ENCODE peak calls at places on chromosomes 5 and 9, in nine cellular contexts. Z is epithelial cell of esophagus; S is T-helper 17 cell; L is dermis microvascular lymphatic vessel endothelial cell; N is A549; M is CD4-positive, CD25-positive, alpha-beta regulatory T cell; J is stimulated activated CD4-positive, alpha-beta T cell treated with anti-CD3 and anti-CD28 coated beads, Interleukin-15, amount 100 ng/mL, for 24 hours; V is ureter; F is ELR. Y is an unnamed sample.

GRCh38 chr9:34892886-34893285 is 65.2 kb upstream of the PHF24 start:
- DNase-seq in S (no peak), N (no peak), L (peak; percentile 73), Z (no peak), J (no peak), V (no peak), F (no peak), M (no peak), Y (no peak)

GRCh38 chr9:131633491-131634031 is 88.2 kb downstream of the PRRT1B start:
- DNase-seq in L (no peak), V (no peak), S (no peak), F (no peak), J (no peak), M (no peak), N (no peak), Z (peak; percentile 99), Y (peak; percentile 54)

GRCh38 chr5:14263700-14264099 is 120.6 kb downstream of the TRIO start:
- DNase-seq in N (no peak), L (no peak), M (no peak), Z (peak; percentile 87), S (no peak), V (no peak), J (no peak), F (no peak), Y (no peak)

GRCh38 chr5:155786108-155786507 is 540.9 kb upstream of the SGCD start:
- DNase-seq in L (no peak), S (no peak), F (no peak), J (no peak), Z (no peak), M (no peak), N (no peak), V (no peak), Y (no peak)

GRCh38 chr5:178192787-178193186 is 5.6 kb upstream of the GMCL2 start:
- DNase-seq in F (no peak), J (no peak), L (no peak), V (no peak), S (no peak), N (no peak), M (no peak), Z (no peak), Y (no peak)

GRCh38 chr5:172869734-172870133 is 35.7 kb downstream of the ERGIC1 start:
- DNase-seq in M (no peak), L (no peak), S (no peak), J (no peak), N (no peak), Z (no peak), F (no peak), V (no peak), Y (peak; percentile 53)

GRCh38 chr5:98769006-98769255 is 4.5 kb upstream of the RGMB start:
- DNase-seq in L (no peak), S (peak; percentile 45), Z (no peak), N (no peak), V (no peak), F (no peak), M (no peak), J (peak; percentile 60), Y (no peak)

GRCh38 chr5:138180183-138180782 is 1.4 kb downstream of the KIF20A start:
- DNase-seq in J (no peak), F (peak; percentile 83), M (peak; percentile 48), Z (peak; percentile 82), N (peak; percentile 81), V (no peak), S (no peak), L (peak; percentile 25), Y (peak; percentile 79)

GRCh38 chr9:113360242-113360842 is 11.0 kb downstream of the BSPRY start:
- DNase-seq in J (no peak), V (no peak), M (no peak), F (no peak), Z (no peak), S (no peak), N (no peak), L (no peak), Y (no peak)

GRCh38 chr9:115034801-115035200 is 83.2 kb downstream of the TNC start:
- DNase-seq in F (peak; percentile 48), N (no peak), Z (peak; percentile 72), V (no peak), L (no peak), M (no peak), J (no peak), S (no peak), Y (peak; percentile 89)

GRCh38 chr9:79360387-79361347 is 211.1 kb upstream of the TLE4 start:
- DNase-seq in F (peak; percentile 59), Z (no peak), S (no peak), M (no peak), V (no peak), J (no peak), N (peak; percentile 6), L (no peak), Y (peak; percentile 65)

GRCh38 chr5:57262533-57262932 is 88.7 kb downstream of the GPBP1 start:
- DNase-seq in F (no peak), S (no peak), Z (no peak), M (no peak), L (no peak), N (no peak), J (no peak), V (no peak), Y (no peak)

GRCh38 chr5:177576169-177576568 is 15.8 kb upstream of the TMED9 start:
- DNase-seq in J (no peak), S (no peak), Z (peak; percentile 65), L (no peak), N (no peak), M (no peak), V (no peak), F (no peak), Y (no peak)

GRCh38 chr9:122200960-122201635 is 27.7 kb downstream of the LHX6 start:
- DNase-seq in Z (no peak), N (no peak), J (no peak), F (peak; percentile 71), S (no peak), V (no peak), M (no peak), L (no peak), Y (peak; percentile 78)

GRCh38 chr5:10229306-10230048 is 20.2 kb downstream of the ATPSCKMT start:
- DNase-seq in N (no peak), F (peak; percentile 89), V (no peak), S (no peak), M (no peak), J (no peak), Z (peak; percentile 14), L (no peak), Y (peak; percentile 64)

GRCh38 chr9:21965401-21965951 is 28.7 kb downstream of the CDKN2A start:
- DNase-seq in Z (peak; percentile 74), S (no peak), J (peak; percentile 67), M (peak; percentile 29), L (peak; percentile 54), F (peak; percentile 89), N (no peak), V (peak; percentile 55), Y (no peak)